ENCODE peak calls at places on chromosomes 16 and 17, in seven cellular contexts. One of them, this sample, is unnamed.

GRCh38 chr16:84599528-84600202 is 18.2 kb downstream of the COTL1 start:
- DNase-seq in HT-29: no peak
- DNase-seq in progenitor cell of endocrine pancreas: no peak
- DNase-seq in fibroblast of lung: peak; percentile 81
- DNase-seq in HTR-8/SVneo: peak; percentile 68
- DNase-seq in neuronal stem cell: peak; percentile 77
- DNase-seq in CD8-positive, alpha-beta T cell: peak; percentile 68
- DNase-seq in this sample: no peak

GRCh38 chr16:67672306-67672705 is 5.7 kb downstream of the C16orf86 start:
- DNase-seq in HT-29: no peak
- DNase-seq in progenitor cell of endocrine pancreas: no peak
- DNase-seq in fibroblast of lung: no peak
- DNase-seq in HTR-8/SVneo: no peak
- DNase-seq in neuronal stem cell: no peak
- DNase-seq in CD8-positive, alpha-beta T cell: no peak
- DNase-seq in this sample: peak; percentile 35

GRCh38 chr16:30395992-30396560 is 856 bp downstream of the ZNF48 start:
- DNase-seq in HT-29: no peak
- DNase-seq in progenitor cell of endocrine pancreas: no peak
- DNase-seq in fibroblast of lung: no peak
- DNase-seq in HTR-8/SVneo: no peak
- DNase-seq in neuronal stem cell: no peak
- DNase-seq in CD8-positive, alpha-beta T cell: no peak
- DNase-seq in this sample: no peak

GRCh38 chr17:76527430-76528111 is 9.9 kb downstream of the CYGB start:
- DNase-seq in HT-29: no peak
- DNase-seq in progenitor cell of endocrine pancreas: no peak
- DNase-seq in fibroblast of lung: peak; percentile 89
- DNase-seq in HTR-8/SVneo: peak; percentile 96
- DNase-seq in neuronal stem cell: no peak
- DNase-seq in CD8-positive, alpha-beta T cell: peak; percentile 80
- DNase-seq in this sample: peak; percentile 87

GRCh38 chr17:58305626-58306025 is 23.0 kb downstream of the TSPOAP1 start:
- DNase-seq in HT-29: no peak
- DNase-seq in progenitor cell of endocrine pancreas: no peak
- DNase-seq in fibroblast of lung: no peak
- DNase-seq in HTR-8/SVneo: no peak
- DNase-seq in neuronal stem cell: no peak
- DNase-seq in CD8-positive, alpha-beta T cell: peak; percentile 40
- DNase-seq in this sample: no peak

GRCh38 chr17:31580331-31581021 is 189.0 kb downstream of the RAB11FIP4 start:
- DNase-seq in HT-29: no peak
- DNase-seq in progenitor cell of endocrine pancreas: no peak
- DNase-seq in fibroblast of lung: peak; percentile 85
- DNase-seq in HTR-8/SVneo: peak; percentile 75
- DNase-seq in neuronal stem cell: no peak
- DNase-seq in CD8-positive, alpha-beta T cell: no peak
- DNase-seq in this sample: peak; percentile 80

GRCh38 chr16:25174285-25174684 is 42.5 kb upstream of the AQP8 start:
- DNase-seq in HT-29: no peak
- DNase-seq in progenitor cell of endocrine pancreas: no peak
- DNase-seq in fibroblast of lung: no peak
- DNase-seq in HTR-8/SVneo: no peak
- DNase-seq in neuronal stem cell: no peak
- DNase-seq in CD8-positive, alpha-beta T cell: no peak
- DNase-seq in this sample: no peak

GRCh38 chr17:72447251-72447640 is 326.4 kb downstream of the SOX9 start:
- DNase-seq in HT-29: no peak
- DNase-seq in progenitor cell of endocrine pancreas: no peak
- DNase-seq in fibroblast of lung: no peak
- DNase-seq in HTR-8/SVneo: no peak
- DNase-seq in neuronal stem cell: no peak
- DNase-seq in CD8-positive, alpha-beta T cell: no peak
- DNase-seq in this sample: no peak

GRCh38 chr17:59771093-59771492 is 63.6 kb downstream of the VMP1 start:
- DNase-seq in HT-29: no peak
- DNase-seq in progenitor cell of endocrine pancreas: no peak
- DNase-seq in fibroblast of lung: no peak
- DNase-seq in HTR-8/SVneo: no peak
- DNase-seq in neuronal stem cell: no peak
- DNase-seq in CD8-positive, alpha-beta T cell: no peak
- DNase-seq in this sample: no peak

GRCh38 chr17:7704601-7705268 is at the start of gene EFNB3:
- DNase-seq in HT-29: no peak
- DNase-seq in progenitor cell of endocrine pancreas: peak; percentile 65
- DNase-seq in fibroblast of lung: peak; percentile 50
- DNase-seq in HTR-8/SVneo: peak; percentile 78
- DNase-seq in neuronal stem cell: peak; percentile 75
- DNase-seq in CD8-positive, alpha-beta T cell: no peak
- DNase-seq in this sample: no peak

GRCh38 chr16:2404099-2404498 is 25.1 kb upstream of the CCNF start:
- DNase-seq in HT-29: no peak
- DNase-seq in progenitor cell of endocrine pancreas: no peak
- DNase-seq in fibroblast of lung: no peak
- DNase-seq in HTR-8/SVneo: no peak
- DNase-seq in neuronal stem cell: no peak
- DNase-seq in CD8-positive, alpha-beta T cell: no peak
- DNase-seq in this sample: no peak

GRCh38 chr17:79631640-79632431 is 21.0 kb upstream of the RBFOX3 start:
- DNase-seq in HT-29: no peak
- DNase-seq in progenitor cell of endocrine pancreas: peak; percentile 4
- DNase-seq in fibroblast of lung: no peak
- DNase-seq in HTR-8/SVneo: no peak
- DNase-seq in neuronal stem cell: no peak
- DNase-seq in CD8-positive, alpha-beta T cell: peak; percentile 11
- DNase-seq in this sample: no peak

GRCh38 chr17:73639322-73639721 is 4.9 kb downstream of the SDK2 start:
- DNase-seq in HT-29: no peak
- DNase-seq in progenitor cell of endocrine pancreas: no peak
- DNase-seq in fibroblast of lung: peak; percentile 4
- DNase-seq in HTR-8/SVneo: no peak
- DNase-seq in neuronal stem cell: no peak
- DNase-seq in CD8-positive, alpha-beta T cell: no peak
- DNase-seq in this sample: no peak

GRCh38 chr16:17258848-17259713 is 211.7 kb downstream of the XYLT1 start:
- DNase-seq in HT-29: no peak
- DNase-seq in progenitor cell of endocrine pancreas: no peak
- DNase-seq in fibroblast of lung: no peak
- DNase-seq in HTR-8/SVneo: no peak
- DNase-seq in neuronal stem cell: no peak
- DNase-seq in CD8-positive, alpha-beta T cell: no peak
- DNase-seq in this sample: no peak

GRCh38 chr16:35752012-35752772 is 2292.8 kb downstream of the TP53TG3F start:
- DNase-seq in HT-29: no peak
- DNase-seq in progenitor cell of endocrine pancreas: no peak
- DNase-seq in fibroblast of lung: no peak
- DNase-seq in HTR-8/SVneo: no peak
- DNase-seq in neuronal stem cell: no peak
- DNase-seq in CD8-positive, alpha-beta T cell: peak; percentile 34
- DNase-seq in this sample: no peak

GRCh38 chr17:38460716-38461650 is 32.7 kb downstream of the ARHGAP23 start:
- DNase-seq in HT-29: no peak
- DNase-seq in progenitor cell of endocrine pancreas: no peak
- DNase-seq in fibroblast of lung: no peak
- DNase-seq in HTR-8/SVneo: no peak
- DNase-seq in neuronal stem cell: no peak
- DNase-seq in CD8-positive, alpha-beta T cell: no peak
- DNase-seq in this sample: no peak

GRCh38 chr17:67549787-67550186 is 167.9 kb upstream of the NOL11 start:
- DNase-seq in HT-29: no peak
- DNase-seq in progenitor cell of endocrine pancreas: no peak
- DNase-seq in fibroblast of lung: no peak
- DNase-seq in HTR-8/SVneo: no peak
- DNase-seq in neuronal stem cell: no peak
- DNase-seq in CD8-positive, alpha-beta T cell: no peak
- DNase-seq in this sample: no peak

GRCh38 chr17:7465481-7466275 is 13.8 kb downstream of the ZBTB4 start:
- DNase-seq in HT-29: no peak
- DNase-seq in progenitor cell of endocrine pancreas: no peak
- DNase-seq in fibroblast of lung: no peak
- DNase-seq in HTR-8/SVneo: no peak
- DNase-seq in neuronal stem cell: no peak
- DNase-seq in CD8-positive, alpha-beta T cell: no peak
- DNase-seq in this sample: no peak

GRCh38 chr17:789160-789840 is 7.1 kb downstream of the MRM3 start:
- DNase-seq in HT-29: no peak
- DNase-seq in progenitor cell of endocrine pancreas: no peak
- DNase-seq in fibroblast of lung: peak; percentile 24
- DNase-seq in HTR-8/SVneo: no peak
- DNase-seq in neuronal stem cell: no peak
- DNase-seq in CD8-positive, alpha-beta T cell: no peak
- DNase-seq in this sample: no peak

GRCh38 chr16:80150978-80151705 is 389.7 kb upstream of the DYNLRB2 start:
- DNase-seq in HT-29: no peak
- DNase-seq in progenitor cell of endocrine pancreas: no peak
- DNase-seq in fibroblast of lung: peak; percentile 81
- DNase-seq in HTR-8/SVneo: no peak
- DNase-seq in neuronal stem cell: no peak
- DNase-seq in CD8-positive, alpha-beta T cell: no peak
- DNase-seq in this sample: no peak

GRCh38 chr16:3101841-3102470 is 2.9 kb upstream of the ZSCAN10 start:
- DNase-seq in HT-29: peak; percentile 37
- DNase-seq in progenitor cell of endocrine pancreas: no peak
- DNase-seq in fibroblast of lung: no peak
- DNase-seq in HTR-8/SVneo: no peak
- DNase-seq in neuronal stem cell: peak; percentile 51
- DNase-seq in CD8-positive, alpha-beta T cell: no peak
- DNase-seq in this sample: no peak

GRCh38 chr16:66204761-66205160 is 161.7 kb upstream of the CDH5 start:
- DNase-seq in HT-29: no peak
- DNase-seq in progenitor cell of endocrine pancreas: no peak
- DNase-seq in fibroblast of lung: peak; percentile 72
- DNase-seq in HTR-8/SVneo: no peak
- DNase-seq in neuronal stem cell: no peak
- DNase-seq in CD8-positive, alpha-beta T cell: no peak
- DNase-seq in this sample: no peak

GRCh38 chr17:1727258-1727789 is 2.8 kb downstream of the WDR81 start:
- DNase-seq in HT-29: no peak
- DNase-seq in progenitor cell of endocrine pancreas: no peak
- DNase-seq in fibroblast of lung: no peak
- DNase-seq in HTR-8/SVneo: no peak
- DNase-seq in neuronal stem cell: no peak
- DNase-seq in CD8-positive, alpha-beta T cell: no peak
- DNase-seq in this sample: no peak

GRCh38 chr17:77887464-77888241 is 70.8 kb upstream of the TNRC6C start:
- DNase-seq in HT-29: no peak
- DNase-seq in progenitor cell of endocrine pancreas: no peak
- DNase-seq in fibroblast of lung: peak; percentile 79
- DNase-seq in HTR-8/SVneo: peak; percentile 92
- DNase-seq in neuronal stem cell: peak; percentile 56
- DNase-seq in CD8-positive, alpha-beta T cell: peak; percentile 84
- DNase-seq in this sample: no peak

GRCh38 chr17:1173456-1174370 is 6.1 kb downstream of the ABR start:
- DNase-seq in HT-29: no peak
- DNase-seq in progenitor cell of endocrine pancreas: no peak
- DNase-seq in fibroblast of lung: no peak
- DNase-seq in HTR-8/SVneo: no peak
- DNase-seq in neuronal stem cell: no peak
- DNase-seq in CD8-positive, alpha-beta T cell: no peak
- DNase-seq in this sample: no peak

GRCh38 chr16:67169642-67170167 is 633 bp upstream of the NOL3 start:
- DNase-seq in HT-29: peak; percentile 23
- DNase-seq in progenitor cell of endocrine pancreas: no peak
- DNase-seq in fibroblast of lung: peak; percentile 17
- DNase-seq in HTR-8/SVneo: no peak
- DNase-seq in neuronal stem cell: no peak
- DNase-seq in CD8-positive, alpha-beta T cell: no peak
- DNase-seq in this sample: no peak

GRCh38 chr17:56475121-56475520 is 118.4 kb upstream of the NOG start:
- DNase-seq in HT-29: no peak
- DNase-seq in progenitor cell of endocrine pancreas: no peak
- DNase-seq in fibroblast of lung: no peak
- DNase-seq in HTR-8/SVneo: no peak
- DNase-seq in neuronal stem cell: no peak
- DNase-seq in CD8-positive, alpha-beta T cell: no peak
- DNase-seq in this sample: no peak

This sample was measured in PC-9.